ENCODE peak calls at places on chromosomes 12 and 14, in seven cellular contexts. R is spleen, J is A549, O is H1, I is cardiac muscle cell, D is heart left ventricle, E is lower lobe of right lung. V is an unnamed sample.

GRCh38 chr12:116416161-116416560 is 138.7 kb upstream of the MED13L start:
- DNase-seq in R (peak; percentile 24), J (no peak), O (no peak), I (no peak), D (no peak), E (no peak), V (no peak)

GRCh38 chr14:69693823-69694729 is 72.9 kb upstream of the SRSF5 start:
- DNase-seq in R (peak; percentile 81), J (no peak), O (no peak), I (no peak), D (peak; percentile 42), E (no peak), V (no peak)

GRCh38 chr12:76768566-76768965 is 4.7 kb downstream of the ZDHHC17 start:
- DNase-seq in R (no peak), J (no peak), O (no peak), I (no peak), D (no peak), E (no peak), V (no peak)

GRCh38 chr14:22339277-22339676 is 249.7 kb downstream of the DAD1 start:
- DNase-seq in R (no peak), J (no peak), O (no peak), I (peak; percentile 94), D (peak; percentile 90), E (no peak), V (peak; percentile 81)

GRCh38 chr14:94936411-94936892 is 166.5 kb upstream of the GSC start:
- DNase-seq in R (peak; percentile 77), J (no peak), O (no peak), I (peak; percentile 83), D (peak; percentile 69), E (no peak), V (peak; percentile 35)

GRCh38 chr14:68384335-68384734 is 408.5 kb downstream of the ZFP36L1 start:
- DNase-seq in R (no peak), J (no peak), O (no peak), I (peak; percentile 53), D (peak; percentile 64), E (no peak), V (no peak)

GRCh38 chr12:114339626-114340025 is 66.3 kb downstream of the TBX5 start:
- DNase-seq in R (no peak), J (no peak), O (no peak), I (peak; percentile 29), D (no peak), E (no peak), V (no peak)

GRCh38 chr12:107417004-107417403 is 268.6 kb upstream of the PWP1 start:
- DNase-seq in R (no peak), J (no peak), O (no peak), I (no peak), D (no peak), E (no peak), V (no peak)

GRCh38 chr12:115303751-115304309 is 619.9 kb upstream of the TBX3 start:
- DNase-seq in R (no peak), J (no peak), O (no peak), I (no peak), D (no peak), E (no peak), V (no peak)

GRCh38 chr12:52363111-52363679 is 4.1 kb downstream of the KRT85 start:
- DNase-seq in R (peak; percentile 51), J (no peak), O (no peak), I (no peak), D (no peak), E (no peak), V (no peak)

GRCh38 chr12:93223440-93224426 is 154.0 kb upstream of the NUDT4 start:
- DNase-seq in R (no peak), J (no peak), O (no peak), I (peak; percentile 65), D (no peak), E (no peak), V (peak; percentile 20)

GRCh38 chr14:88075298-88075981 is 70.5 kb downstream of the GPR65 start:
- DNase-seq in R (no peak), J (no peak), O (no peak), I (no peak), D (no peak), E (no peak), V (no peak)

GRCh38 chr14:30443368-30444007 is 115.5 kb upstream of the G2E3 start:
- DNase-seq in R (no peak), J (peak; percentile 3), O (no peak), I (peak; percentile 53), D (no peak), E (no peak), V (no peak)

GRCh38 chr14:65079201-65079600 is 23.1 kb downstream of the MAX start:
- DNase-seq in R (no peak), J (no peak), O (no peak), I (peak; percentile 21), D (no peak), E (no peak), V (no peak)
- H3K27ac ChIP-seq in R (peak overlapping the region; percentile 88), J (no peak overlapping the region), O (peak overlapping the region; percentile 25), I (peak overlapping the region; percentile 3), D (peak overlapping the region; percentile 47), E (peak overlapping the region; percentile 63), V (peak overlapping the region; percentile 15)

DNA sequence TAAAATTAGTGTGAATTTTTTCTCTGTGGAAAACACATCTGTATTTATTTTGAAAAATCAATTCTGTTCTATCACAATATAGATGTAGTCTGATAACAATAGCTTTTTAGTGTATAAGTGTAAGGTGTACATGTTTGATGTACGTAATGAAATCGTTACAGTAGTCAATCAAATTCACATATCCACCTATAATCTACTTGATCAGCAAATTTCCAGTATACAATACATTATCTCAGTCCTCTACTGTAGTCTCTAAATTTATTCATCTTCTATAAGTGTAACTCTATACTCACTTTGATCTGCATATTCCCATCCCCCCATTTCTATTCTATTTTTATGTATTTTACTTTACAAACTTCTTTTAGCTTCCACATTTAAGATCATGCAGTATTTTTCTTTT is 13.0 kb downstream of the PLEKHA5 start:
- DNase-seq in R (no peak), J (no peak), O (no peak), I (no peak), D (no peak), E (no peak), V (no peak)
- H3K4me3 ChIP-seq in R (no peak overlapping the region), J (no peak overlapping the region), O (no peak overlapping the region), I (no peak overlapping the region), D (no peak overlapping the region), E (no peak overlapping the region), V (no peak overlapping the region)

GRCh38 chr14:52021971-52022600 is 32.7 kb downstream of the RTRAF start:
- DNase-seq in R (no peak), J (no peak), O (no peak), I (no peak), D (peak; percentile 37), E (no peak), V (no peak)

GRCh38 chr14:52018252-52018651 is 28.9 kb downstream of the RTRAF start:
- DNase-seq in R (no peak), J (no peak), O (no peak), I (no peak), D (no peak), E (no peak), V (no peak)

GRCh38 chr14:52018970-52019369 is 29.6 kb downstream of the RTRAF start:
- DNase-seq in R (no peak), J (no peak), O (no peak), I (no peak), D (no peak), E (no peak), V (no peak)

GRCh38 chr14:52020866-52021717 is 31.7 kb downstream of the RTRAF start:
- DNase-seq in R (no peak), J (no peak), O (no peak), I (peak; percentile 69), D (no peak), E (no peak), V (no peak)

GRCh38 chr14:52020315-52020714 is 31.0 kb downstream of the RTRAF start:
- DNase-seq in R (no peak), J (no peak), O (no peak), I (no peak), D (no peak), E (no peak), V (no peak)
- H3K4me1 ChIP-seq in R (peaks cover 5% of the 10 kb centered on the region), J (no peaks in the 10 kb centered on the region), O (peaks cover 7% of the 10 kb centered on the region), I (peaks cover 63% of the 10 kb centered on the region), D (peaks cover 73% of the 10 kb centered on the region), E (peaks cover 30% of the 10 kb centered on the region), V (peaks cover 77% of the 10 kb centered on the region)

GRCh38 chr12:55816876-55817351 is 610 bp downstream of the SARNP start:
- DNase-seq in R (no peak), J (peak; percentile 57), O (no peak), I (no peak), D (no peak), E (no peak), V (no peak)

GRCh38 chr12:55817352-55818139 is at the start of the genes ORMDL2 and SARNP:
- DNase-seq in R (peak; percentile 98), J (peak; percentile 99), O (peak; percentile 99), I (peak; percentile 100), D (peak; percentile 98), E (peak; percentile 95), V (peak; percentile 99)

GRCh38 chr12:55820679-55821078 is 2.8 kb downstream of the ORMDL2 start:
- DNase-seq in R (no peak), J (peak; percentile 41), O (no peak), I (peak; percentile 26), D (no peak), E (no peak), V (no peak)

GRCh38 chr12:55818140-55818728 is 393 bp downstream of the ORMDL2 start:
- DNase-seq in R (no peak), J (no peak), O (no peak), I (no peak), D (no peak), E (no peak), V (no peak)

GRCh38 chr12:55818886-55819285 is 1.0 kb downstream of the ORMDL2 start:
- DNase-seq in R (no peak), J (no peak), O (no peak), I (no peak), D (no peak), E (no peak), V (no peak)
- H3K27ac ChIP-seq in R (peak overlapping the region; percentile 87), J (peak overlapping the region; percentile 90), O (no peak overlapping the region), I (no peak overlapping the region), D (peak overlapping the region; percentile 79), E (peak overlapping the region; percentile 91), V (peak overlapping the region; percentile 93)

DNA sequence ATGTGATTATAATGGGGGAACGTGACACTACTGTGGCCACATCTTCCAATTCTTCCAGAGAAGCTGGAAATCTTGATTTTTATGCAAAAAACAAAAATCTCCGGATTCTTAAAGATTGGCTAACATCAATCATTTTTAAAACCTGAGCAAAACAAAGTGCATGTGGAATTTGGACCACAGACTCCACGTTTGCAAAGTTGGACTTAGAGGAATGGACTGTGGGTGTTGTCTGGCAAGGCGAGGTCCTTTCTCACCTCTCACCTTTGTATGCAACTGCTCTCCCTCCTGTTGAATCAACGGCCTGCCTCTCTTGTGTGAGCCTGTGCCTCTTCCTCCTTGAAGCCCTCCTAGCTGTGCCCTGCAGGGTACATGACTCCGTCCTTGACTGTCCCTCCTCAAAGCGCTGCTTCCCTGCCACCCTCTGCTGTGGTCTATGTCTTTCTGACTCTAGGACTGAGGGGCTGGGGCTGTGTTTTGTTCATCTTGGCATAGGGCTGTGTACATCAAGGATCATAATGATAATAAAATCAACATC is 122.4 kb downstream of the PHETA1 start:
- DNase-seq in R (no peak), J (no peak), O (no peak), I (no peak), D (no peak), E (no peak), V (no peak)
- H3K4me3 ChIP-seq in R (no peak overlapping the region), J (no peak overlapping the region), O (no peak overlapping the region), I (no peak overlapping the region), D (no peak overlapping the region), E (no peak overlapping the region), V (no peak overlapping the region)

GRCh38 chr12:6141048-6141447 is 16.6 kb upstream of the VWF start:
- DNase-seq in R (no peak), J (no peak), O (no peak), I (peak; percentile 72), D (peak; percentile 63), E (no peak), V (no peak)
- H3K4me1 ChIP-seq in R (no peaks in the 10 kb centered on the region), J (no peaks in the 10 kb centered on the region), O (no peaks in the 10 kb centered on the region), I (no peaks in the 10 kb centered on the region), D (peaks cover 21% of the 10 kb centered on the region), E (peaks cover 37% of the 10 kb centered on the region), V (peaks cover 5% of the 10 kb centered on the region)

V was measured in tibial nerve.